ENCODE peak calls at places on chromosomes 4 and X, in five cellular contexts. B is MM.1S, U is DND-41, E is lower leg skin, K is AG04450. D is an unnamed sample.

GRCh38 chrX:40282348-40282747 is 184.6 kb upstream of the BCOR start:
- DNase-seq in K (no peak), B (no peak), U (no peak), E (no peak), D (no peak)

GRCh38 chr4:26175016-26175786 is 145.6 kb upstream of the RBPJ start:
- DNase-seq in E (peak), B (no peak), U (no peak), K (no peak), D (no peak)

GRCh38 chr4:76752911-76753494 is 144.9 kb downstream of the SOWAHB start:
- DNase-seq in U (no peak), K (peak), B (no peak), E (no peak), D (peak)

GRCh38 chrX:48071064-48071985 is at the start of gene ZNF630:
- DNase-seq in E (peak), K (no peak), U (no peak), B (peak), D (peak)

GRCh38 chr4:37977471-37978452 is 17.6 kb downstream of the PTTG2 start:
- DNase-seq in E (peak), K (no peak), U (peak), B (peak), D (no peak)

GRCh38 chr4:169557061-169557636 is 55.2 kb downstream of the NEK1 start:
- DNase-seq in U (no peak), E (no peak), B (no peak), K (no peak), D (peak)

GRCh38 chr4:60723796-60724195 is 476.3 kb upstream of the ADGRL3 start:
- DNase-seq in U (no peak), E (no peak), K (no peak), B (no peak), D (no peak)

GRCh38 chrX:71315917-71316316 is 14.4 kb downstream of the ITGB1BP2 start:
- DNase-seq in U (no peak), E (no peak), B (no peak), K (peak), D (no peak)

GRCh38 chrX:109199726-109200125 is 282.2 kb downstream of the GUCY2F start:
- DNase-seq in E (no peak), U (no peak), K (no peak), B (no peak), D (peak)

GRCh38 chrX:69243276-69243675 is 78.0 kb upstream of the PJA1 start:
- DNase-seq in K (no peak), B (no peak), U (no peak), E (peak), D (no peak)

GRCh38 chr4:121009578-121010338 is 62.6 kb downstream of the NDNF start:
- DNase-seq in K (no peak), B (peak), E (no peak), U (no peak), D (no peak)

GRCh38 chr4:88075336-88075735 is 67.9 kb downstream of the PKD2 start:
- DNase-seq in B (no peak), U (no peak), K (no peak), E (no peak), D (no peak)

GRCh38 chrX:42119076-42119475 is 195.7 kb upstream of the CASK start:
- DNase-seq in U (no peak), E (no peak), B (no peak), K (no peak), D (peak)

GRCh38 chr4:159413252-159413941 is 310.5 kb downstream of the RAPGEF2 start:
- DNase-seq in U (no peak), B (no peak), E (no peak), K (no peak), D (no peak)

GRCh38 chr4:108926058-108926457 is 163.2 kb upstream of the ETNPPL start:
- DNase-seq in E (no peak), K (no peak), B (no peak), U (no peak), D (no peak)

GRCh38 chrX:97843200-97843811 is 959.6 kb downstream of the RPA4 start:
- DNase-seq in U (no peak), E (no peak), B (no peak), K (no peak), D (no peak)

GRCh38 chrX:50579955-50580354 is 109.3 kb upstream of the DGKK start:
- DNase-seq in B (peak), E (no peak), U (peak), K (peak), D (peak)

GRCh38 chrX:74246524-74246923 is 57.5 kb upstream of the ZCCHC13 start:
- DNase-seq in K (no peak), E (no peak), B (no peak), U (no peak), D (no peak)

GRCh38 chrX:109719262-109719661 is 13.8 kb downstream of the ACSL4 start:
- DNase-seq in K (no peak), E (no peak), U (no peak), B (no peak), D (no peak)

GRCh38 chr4:15556533-15556932 is 86.9 kb downstream of the CC2D2A start:
- DNase-seq in E (no peak), U (no peak), K (no peak), B (no peak), D (no peak)

GRCh38 chrX:84933956-84934556 is 69.6 kb upstream of the APOOL start:
- DNase-seq in U (no peak), B (no peak), E (no peak), K (no peak), D (no peak)

GRCh38 chrX:130654409-130654970 is 248.5 kb downstream of the ENOX2 start:
- DNase-seq in B (no peak), K (no peak), E (no peak), U (no peak), D (no peak)

GRCh38 chrX:13398073-13398823 is 78.4 kb upstream of the ATXN3L start:
- DNase-seq in U (no peak), E (no peak), B (no peak), K (peak), D (peak)

GRCh38 chr4:2484993-2485392 is 16.1 kb downstream of the RNF4 start:
- DNase-seq in U (no peak), B (peak), K (no peak), E (peak), D (no peak)

GRCh38 chrX:25968920-25969319 is 169.2 kb upstream of the MAGEB18 start:
- DNase-seq in U (no peak), E (peak), K (peak), B (peak), D (no peak)
- TF ChIP-seq CTCF in U (peak), E (no peak), K (peak), B (peak), D (peak)

GRCh38 chrX:154043003-154043402 is 23.3 kb upstream of the IRAK1 start:
- DNase-seq in B (no peak), U (no peak), E (no peak), K (no peak), D (no peak)

GRCh38 chrX:154037754-154038153 is 18.1 kb upstream of the IRAK1 start:
- DNase-seq in U (no peak), E (no peak), K (no peak), B (no peak), D (no peak)

GRCh38 chrX:154039577-154039976 is 19.9 kb upstream of the IRAK1 start:
- DNase-seq in K (no peak), U (no peak), E (no peak), B (no peak), D (no peak)

GRCh38 chrX:154040863-154041262 is 21.2 kb upstream of the IRAK1 start:
- DNase-seq in K (no peak), U (no peak), E (no peak), B (no peak), D (no peak)

GRCh38 chrX:154040307-154040756 is 20.6 kb upstream of the IRAK1 start:
- DNase-seq in K (peak), E (no peak), U (no peak), B (no peak), D (no peak)
- H3K4me3 ChIP-seq in K (no peak), E (no peak), U (no peak), B (no peak), D (no peak)

GRCh38 chr4:43778187-43778915 is 670.3 kb downstream of the KCTD8 start:
- DNase-seq in K (no peak), E (no peak), B (no peak), U (no peak), D (no peak)

GRCh38 chr4:43781125-43781524 is 667.5 kb downstream of the KCTD8 start:
- DNase-seq in E (no peak), U (no peak), K (no peak), B (no peak), D (no peak)

GRCh38 chr4:43776371-43776770 is 672.2 kb downstream of the KCTD8 start:
- DNase-seq in E (no peak), B (peak), U (no peak), K (no peak), D (no peak)
- TF ChIP-seq CTCF in E (no peak), B (peak), U (peak), K (peak), D (no peak)

GRCh38 chr4:53196195-53196641 is 169.6 kb downstream of the SCFD2 start:
- DNase-seq in B (no peak), U (no peak), K (no peak), E (no peak), D (no peak)

GRCh38 chr4:53194727-53195126 is 171.1 kb downstream of the SCFD2 start:
- DNase-seq in K (no peak), U (no peak), B (no peak), E (no peak), D (no peak)

GRCh38 chr4:53196872-53197759 is 168.7 kb downstream of the SCFD2 start:
- DNase-seq in E (no peak), U (no peak), B (peak), K (peak), D (peak)

GRCh38 chr4:53197760-53198150 is 168.1 kb downstream of the SCFD2 start:
- DNase-seq in E (no peak), B (no peak), U (no peak), K (no peak), D (no peak)

DNA sequence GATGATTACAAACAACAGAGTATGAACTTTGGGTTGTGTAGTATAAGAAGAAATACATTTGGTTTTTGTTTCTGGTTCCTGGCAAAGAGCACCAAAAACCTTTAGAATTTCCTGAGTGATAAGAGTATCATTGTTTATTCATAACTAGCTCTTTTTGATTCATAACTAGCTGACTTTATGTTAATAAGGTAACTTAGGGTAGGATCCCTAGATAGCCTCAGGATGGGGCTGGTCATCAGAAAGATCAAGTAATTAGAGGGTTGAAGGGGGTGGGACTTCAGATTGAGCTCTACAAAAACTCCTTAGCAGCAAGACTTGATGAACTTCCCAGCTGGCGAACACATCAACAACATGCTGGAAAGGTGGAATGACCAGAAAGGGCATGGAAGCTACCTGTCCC is 166.5 kb downstream of the SCFD2 start:
- DNase-seq in K (no peak), U (no peak), E (no peak), B (no peak), D (no peak)
- H3K4me3 ChIP-seq in K (no peak), U (no peak), E (no peak), B (no peak), D (no peak)

DNA sequence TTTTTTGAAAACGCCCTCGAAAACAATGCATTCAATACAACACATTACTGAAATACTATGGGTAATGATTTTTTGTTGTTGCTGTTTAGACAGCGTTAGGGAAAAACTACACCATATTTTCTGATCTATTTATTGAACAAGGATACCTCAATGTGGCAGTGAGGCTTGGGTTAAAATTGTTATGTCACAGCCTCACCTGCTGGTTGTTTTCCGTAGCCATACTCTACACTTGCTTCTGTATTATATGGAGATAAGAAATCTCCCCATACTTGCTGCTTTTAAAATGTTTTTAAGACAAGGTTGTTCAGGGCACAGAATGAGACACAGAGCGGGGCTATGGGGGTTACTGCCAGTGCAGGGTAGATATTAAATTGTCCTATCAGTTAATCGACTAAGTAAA is 221.6 kb upstream of the FTHL17 start:
- DNase-seq in B (no peak), U (no peak), E (no peak), K (no peak), D (no peak)
- TF ChIP-seq CTCF in B (no peak), U (no peak), E (no peak), K (peak), D (no peak)

GRCh38 chr4:183962413-183962812 is 57.3 kb downstream of the STOX2 start:
- DNase-seq in E (no peak), K (no peak), B (no peak), U (no peak), D (no peak)
- H3K4me3 ChIP-seq in E (no peak), K (no peak), B (no peak), U (no peak), D (no peak)

DNA sequence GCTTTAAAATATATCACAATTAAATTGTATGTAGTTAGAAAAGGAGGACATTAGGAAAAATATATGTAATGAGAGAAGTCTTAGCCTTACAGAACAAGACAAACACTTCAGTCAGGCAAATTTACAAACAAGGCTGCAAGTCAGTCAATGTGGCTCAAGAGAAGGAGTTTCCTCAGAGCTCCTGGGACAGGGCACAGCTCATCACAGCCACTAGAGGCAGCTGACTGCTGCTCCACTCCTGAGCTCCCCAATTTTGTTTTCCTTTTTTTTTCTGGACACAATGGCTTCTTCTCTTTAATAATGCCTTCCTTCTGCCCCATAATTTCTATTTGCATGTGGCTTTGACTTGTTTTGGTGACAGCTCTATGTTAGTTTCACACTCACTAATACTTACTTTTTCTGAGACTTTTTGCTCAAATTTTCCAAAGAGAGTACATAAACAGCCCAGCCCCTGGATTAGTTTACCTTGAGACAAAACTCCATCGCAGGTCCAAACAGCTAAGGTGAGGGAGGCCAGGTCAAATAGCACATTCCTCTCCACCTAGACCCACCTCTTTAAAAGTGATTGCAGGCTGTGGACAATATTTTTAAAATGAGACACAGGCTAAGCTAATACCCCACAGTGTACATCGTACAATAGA is 850.4 kb upstream of the FRG1 start:
- DNase-seq in B (no peak), K (no peak), E (no peak), U (no peak), D (no peak)
- TF ChIP-seq CTCF in B (peak), K (peak), E (no peak), U (no peak), D (no peak)

GRCh38 chrX:119605739-119606507 is at the start of gene NKRF:
- DNase-seq in K (peak), U (peak), E (peak), B (peak), D (peak)

GRCh38 chrX:119606508-119607389 is 525 bp upstream of the NKRF start:
- DNase-seq in B (no peak), U (no peak), E (no peak), K (no peak), D (peak)

GRCh38 chrX:119602701-119603255 is 3.4 kb downstream of the NKRF start:
- DNase-seq in B (no peak), U (no peak), K (no peak), E (no peak), D (no peak)

GRCh38 chrX:119605398-119605738 is 856 bp downstream of the NKRF start:
- DNase-seq in K (no peak), B (no peak), U (no peak), E (no peak), D (no peak)

DNA sequence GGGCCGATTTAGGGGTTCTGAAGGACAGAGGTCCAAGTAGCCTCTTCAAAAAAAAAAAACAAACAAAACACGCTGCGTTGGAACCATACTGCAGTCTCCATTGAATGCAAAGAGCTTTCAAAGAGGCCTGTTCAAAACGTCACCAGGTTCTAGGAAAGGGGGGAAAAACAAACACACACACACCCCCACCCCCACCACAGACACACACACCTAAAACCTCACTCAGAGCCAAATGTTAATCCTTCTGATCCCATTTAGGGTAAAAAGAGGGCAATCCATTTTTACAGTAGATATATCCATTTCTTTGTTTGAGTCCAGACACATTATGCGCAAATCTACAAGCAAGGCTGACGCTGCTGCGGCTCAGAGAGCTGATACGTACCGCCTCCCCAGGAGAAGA is 1.4 kb downstream of the NKRF start:
- DNase-seq in K (no peak), E (no peak), U (no peak), B (no peak), D (no peak)
- H3K4me3 ChIP-seq in K (peak), E (no peak), U (peak), B (peak), D (peak)

DNA sequence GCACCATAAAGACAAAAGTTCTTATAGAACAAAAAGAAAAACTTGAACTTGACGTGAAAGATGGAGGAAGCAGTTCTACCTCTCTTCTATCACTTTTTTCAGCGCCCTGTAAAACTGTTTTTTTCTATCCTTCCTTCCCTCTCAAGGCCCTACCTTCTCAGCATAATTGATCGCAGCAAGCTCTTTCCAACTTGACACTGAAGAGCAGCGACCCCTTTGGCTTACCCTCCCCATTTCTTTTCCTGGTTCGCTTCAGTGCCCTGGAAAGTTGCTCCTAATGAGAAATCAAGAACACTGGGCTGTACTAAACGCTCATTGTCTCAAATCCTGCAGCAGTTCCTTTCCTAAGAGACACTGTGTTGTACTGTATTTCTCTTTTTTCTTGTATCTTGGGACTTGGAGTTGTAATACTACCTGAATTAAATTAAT is 150.6 kb upstream of the SLC4A4 start:
- DNase-seq in B (no peak), U (peak), E (no peak), K (no peak), D (no peak)
- TF ChIP-seq CTCF in B (no peak), U (peak), E (no peak), K (no peak), D (peak)